ENCODE peak calls at places on chromosomes 6 and 20, in nine cellular contexts. M is CD14-positive monocyte; F is progenitor cell of endocrine pancreas; L is HCT116; T is astrocyte of the cerebellum; D is CD4-positive, alpha-beta T cell; X is GM12878; S is choroid plexus epithelial cell; I is WERI-Rb-1. J is an unnamed sample.

GRCh38 chr20:341682-342081 is 5.2 kb upstream of the NRSN2 start:
- DNase-seq in M (peak), S (peak), T (no peak), L (peak), I (no peak), F (no peak), X (no peak), D (no peak), J (no peak)

GRCh38 chr6:148427333-148427732 is 84.7 kb downstream of the SASH1 start:
- DNase-seq in S (peak), D (no peak), F (no peak), X (no peak), I (no peak), L (no peak), T (no peak), M (no peak), J (no peak)

GRCh38 chr6:116924245-116924644 is 47.2 kb downstream of the RFX6 start:
- DNase-seq in F (no peak), I (no peak), X (no peak), L (no peak), T (no peak), S (no peak), D (no peak), M (no peak), J (no peak)

GRCh38 chr20:23419995-23420901 is 1.0 kb downstream of the NAPB start:
- DNase-seq in M (peak), S (peak), L (no peak), D (peak), I (no peak), T (no peak), X (no peak), F (peak), J (peak)

GRCh38 chr6:128327890-128328289 is 192.5 kb downstream of the PTPRK start:
- DNase-seq in I (peak), S (peak), X (no peak), T (no peak), L (peak), D (no peak), M (no peak), F (no peak), J (no peak)

GRCh38 chr6:10451828-10452509 is 37.1 kb upstream of the TFAP2A start:
- DNase-seq in I (no peak), T (no peak), D (no peak), M (no peak), S (peak), L (peak), F (no peak), X (no peak), J (peak)

GRCh38 chr6:113182370-113183141 is 674.6 kb upstream of the MARCKS start:
- DNase-seq in I (no peak), L (no peak), T (peak), X (no peak), M (no peak), F (no peak), S (peak), D (no peak), J (no peak)

GRCh38 chr20:3749087-3749688 is 16.7 kb downstream of the HSPA12B start:
- DNase-seq in S (no peak), D (no peak), X (no peak), T (no peak), F (no peak), L (no peak), M (no peak), I (no peak), J (no peak)

GRCh38 chr20:56706867-56707360 is 77.8 kb downstream of the TFAP2C start:
- DNase-seq in D (no peak), M (no peak), I (no peak), F (no peak), S (no peak), T (no peak), X (no peak), L (no peak), J (no peak)

GRCh38 chr6:169212897-169213813 is 40.5 kb downstream of the THBS2 start:
- DNase-seq in F (peak), X (peak), L (peak), T (peak), M (peak), D (peak), S (peak), I (peak), J (peak)
- TF ChIP-seq CTCF in F (peak), X (peak), L (no peak), T (peak), M (peak), D (no peak), S (peak), I (peak), J (peak)

DNA sequence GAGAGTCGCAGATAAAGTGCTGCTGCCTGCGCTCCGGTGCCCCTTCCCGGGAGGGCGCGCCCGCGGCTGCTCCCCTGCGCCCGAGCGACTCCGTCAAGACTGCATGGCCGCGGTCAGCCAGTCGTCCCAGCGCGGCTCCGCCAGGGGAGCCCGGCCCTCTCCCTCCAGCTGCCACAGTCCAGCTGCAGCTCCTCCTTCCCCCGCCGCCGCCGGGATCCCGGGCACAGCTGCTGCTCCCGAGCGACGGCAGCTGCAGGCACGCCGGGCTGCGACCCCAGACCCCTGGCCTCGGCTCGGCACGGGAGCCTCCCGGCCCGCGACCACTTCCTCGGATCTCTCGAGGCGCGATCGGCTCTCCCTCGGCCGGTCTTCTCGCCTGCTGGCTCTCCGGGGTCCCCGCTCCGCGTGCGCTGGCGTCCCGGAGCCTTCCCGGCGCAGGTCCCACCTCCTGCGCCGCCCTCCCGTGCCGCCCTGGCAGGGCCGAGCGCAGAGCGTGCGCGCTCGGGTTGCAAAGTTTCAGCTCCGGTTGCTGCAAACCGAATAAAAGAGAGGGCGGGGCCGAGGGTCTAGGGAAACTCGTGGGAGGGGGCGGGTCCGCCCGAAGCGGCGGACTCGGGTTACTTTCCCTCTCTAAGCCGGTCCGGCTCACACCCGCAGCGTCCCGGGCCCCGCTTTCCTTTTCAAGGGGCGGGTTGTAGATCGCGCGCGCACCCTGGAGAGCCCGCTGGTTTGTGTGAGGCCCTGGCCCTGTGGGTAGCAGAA is at the start of gene CNKSR3:
- DNase-seq in S (peak), M (no peak), X (no peak), I (peak), T (peak), L (peak), F (peak), D (no peak), J (peak)
- TF ChIP-seq CTCF in S (peak), M (no peak), X (no peak), I (peak), T (peak), L (no peak), F (peak), D (no peak), J (no peak)

DNA sequence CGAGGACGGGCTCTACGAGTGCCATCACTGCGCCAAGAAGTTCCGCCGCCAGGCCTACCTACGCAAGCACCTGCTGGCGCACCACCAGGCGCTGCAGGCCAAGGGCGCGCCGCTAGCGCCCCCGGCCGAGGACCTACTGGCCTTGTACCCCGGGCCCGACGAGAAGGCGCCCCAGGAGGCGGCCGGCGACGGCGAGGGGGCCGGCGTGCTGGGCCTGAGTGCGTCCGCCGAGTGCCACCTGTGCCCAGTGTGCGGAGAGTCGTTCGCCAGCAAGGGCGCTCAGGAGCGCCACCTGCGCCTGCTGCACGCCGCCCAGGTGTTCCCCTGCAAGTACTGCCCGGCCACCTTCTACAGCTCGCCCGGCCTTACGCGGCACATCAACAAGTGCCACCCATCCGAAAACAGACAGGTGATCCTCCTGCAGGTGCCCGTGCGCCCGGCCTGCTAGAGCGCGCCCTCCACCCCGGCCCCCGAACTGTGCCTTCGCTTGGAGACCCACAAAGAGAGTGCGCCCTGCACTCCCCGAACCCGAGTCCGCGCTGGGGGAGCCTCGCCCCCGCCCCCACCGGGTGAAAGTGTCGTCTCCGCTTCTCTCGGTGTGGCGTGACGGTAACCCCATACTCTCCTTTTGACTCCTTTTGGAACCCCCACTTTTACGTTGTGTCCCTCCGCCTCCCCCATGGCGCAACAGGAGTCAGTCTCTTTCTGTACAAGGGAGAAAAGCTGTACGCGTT is 1.6 kb downstream of the INSM1 start:
- DNase-seq in D (no peak), L (no peak), M (no peak), I (peak), S (no peak), F (peak), X (no peak), T (no peak), J (no peak)
- TF ChIP-seq CTCF in D (no peak), L (no peak), M (no peak), I (peak), S (no peak), F (peak), X (no peak), T (no peak), J (no peak)

DNA sequence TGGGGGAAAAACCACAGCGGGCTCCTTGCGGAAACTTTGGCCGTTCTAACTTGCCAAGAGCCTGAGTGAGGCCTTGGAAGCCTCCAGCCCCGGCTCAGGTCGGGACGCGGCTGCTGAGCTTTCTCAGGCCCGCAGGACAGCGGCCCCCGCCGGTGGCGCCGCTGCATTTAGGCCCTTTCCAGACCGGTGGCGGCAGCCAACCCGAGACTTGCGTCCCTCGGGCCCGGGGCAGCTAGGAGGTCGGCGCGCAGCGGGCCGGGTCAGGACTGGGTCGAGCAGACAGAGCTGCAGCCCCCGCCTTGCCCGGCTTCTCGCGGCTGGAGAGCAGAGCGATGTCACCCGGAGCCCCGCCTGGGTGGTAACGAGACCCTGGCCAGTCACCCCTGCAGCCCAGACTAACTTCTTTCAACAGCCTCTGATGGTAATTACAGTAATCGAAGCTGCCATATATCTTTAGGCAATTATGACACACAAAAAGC is 2.7 kb downstream of the NR2E1 start:
- DNase-seq in F (no peak), X (no peak), M (no peak), T (peak), S (peak), D (no peak), L (no peak), I (no peak), J (peak)
- TF ChIP-seq CTCF in F (peak), X (peak), M (peak), T (peak), S (peak), D (no peak), L (no peak), I (no peak), J (peak)

GRCh38 chr6:86934365-86934764 is 3.0 kb upstream of the HTR1E start:
- DNase-seq in X (no peak), T (no peak), M (no peak), L (no peak), S (no peak), F (no peak), D (no peak), I (no peak), J (no peak)

GRCh38 chr6:86938814-86939213 is 1.5 kb downstream of the HTR1E start:
- DNase-seq in D (no peak), T (no peak), X (no peak), F (no peak), L (no peak), I (no peak), S (no peak), M (no peak), J (no peak)

GRCh38 chr6:86942761-86943526 is 5.6 kb downstream of the HTR1E start:
- DNase-seq in S (no peak), D (no peak), L (no peak), F (no peak), X (no peak), M (no peak), I (no peak), T (no peak), J (no peak)

GRCh38 chr6:86936834-86937218 is 502 bp upstream of the HTR1E start:
- DNase-seq in F (no peak), L (no peak), S (no peak), D (no peak), I (no peak), T (no peak), M (no peak), X (no peak), J (no peak)

DNA sequence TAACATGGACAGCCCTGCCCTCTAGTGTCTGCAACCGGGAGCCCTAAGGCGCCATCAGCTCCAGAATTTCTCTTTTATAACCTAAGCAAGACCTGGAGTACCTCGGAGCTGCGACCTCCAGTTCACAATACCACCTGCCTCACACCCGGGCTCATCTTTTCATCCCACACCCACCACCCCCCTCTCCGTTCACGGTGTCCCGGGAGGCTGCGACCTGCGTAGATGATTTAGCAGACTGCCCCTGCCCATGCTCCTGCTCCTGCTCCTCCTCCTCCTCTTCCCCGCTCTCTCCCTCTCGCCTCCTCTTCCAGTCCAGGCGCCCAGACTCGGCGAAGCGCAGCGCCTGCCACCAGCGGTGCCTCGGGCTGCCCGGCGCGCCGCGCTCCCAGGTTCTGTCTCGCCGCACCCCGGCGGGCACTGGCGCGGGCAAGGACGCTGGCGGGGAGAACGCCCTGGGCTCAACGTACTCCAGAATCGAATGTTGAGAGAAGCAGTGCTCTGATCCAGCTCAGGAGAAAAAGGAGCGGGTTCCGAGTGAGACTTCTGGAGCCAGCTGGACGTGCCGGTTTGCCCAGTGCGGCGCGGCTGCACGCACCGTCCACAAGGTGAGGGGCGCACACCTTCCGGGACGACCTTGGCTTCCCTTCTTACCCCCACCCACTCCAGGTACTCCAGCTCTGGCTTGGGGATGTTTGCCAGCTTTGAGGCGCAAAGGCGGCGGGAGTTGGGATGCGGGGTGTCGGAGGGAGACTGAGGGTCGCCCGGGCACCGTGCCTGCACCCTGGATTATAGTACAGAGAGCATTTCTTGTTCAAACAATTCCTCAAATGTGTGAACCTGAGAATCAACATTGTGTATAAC is at the start of gene HTR1E:
- DNase-seq in M (no peak), L (peak), S (peak), X (no peak), D (no peak), T (no peak), F (peak), I (peak), J (no peak)
- TF ChIP-seq CTCF in M (no peak), L (peak), S (peak), X (peak), D (no peak), T (peak), F (peak), I (peak), J (peak)